ENCODE peak calls at places on chromosomes 5 and 9, in ten cellular contexts. W is ACHN; C is activated T-helper 1 cell treated with anti-CD3 and anti-CD28 coated beads, Interleukin-2, amount 50 U/mL, for 16 hours; R is HCEC 1CT; X is endodermal cell; P is iris pigment epithelial cell; E is stimulated activated CD8-positive, alpha-beta memory T cell treated with anti-CD3 and anti-CD28 coated beads, Interleukin-12 subunit alpha, Interleukin-12 subunit beta, amount 100 ng/mL, for 1 hour; F is HL-60; L is lower leg skin; D is heart left ventricle. H is an unnamed sample.
A peak's percentile ranks its signal among the peaks of the same experiment; 100 is the strongest.

GRCh38 chr9:61674465-61674864 is 484.6 kb downstream of the SPATA31A7 start:
- DNase-seq in W (no peak), C (no peak), R (no peak), X (no peak), P (no peak), E (no peak), F (no peak), L (no peak), D (no peak), H (no peak)

GRCh38 chr9:110007477-110008270 is 200.3 kb downstream of the C9orf152 start:
- DNase-seq in W (no peak), C (no peak), R (no peak), X (no peak), P (peak; percentile 31), E (no peak), F (no peak), L (no peak), D (no peak), H (no peak)

GRCh38 chr9:70466976-70467551 is 52.6 kb upstream of the KLF9 start:
- DNase-seq in W (no peak), C (no peak), R (peak; percentile 90), X (no peak), P (peak; percentile 94), E (no peak), F (peak; percentile 27), L (no peak), D (no peak), H (peak; percentile 77)

GRCh38 chr5:170451764-170452365 is 52.0 kb upstream of the KCNIP1 start:
- DNase-seq in W (no peak), C (no peak), R (peak; percentile 57), X (no peak), P (peak; percentile 78), E (no peak), F (peak; percentile 45), L (no peak), D (no peak), H (peak; percentile 69)

GRCh38 chr5:173825215-173825865 is 62.8 kb upstream of the CPEB4 start:
- DNase-seq in W (no peak), C (no peak), R (no peak), X (no peak), P (peak; percentile 45), E (no peak), F (no peak), L (no peak), D (no peak), H (peak; percentile 34)

GRCh38 chr5:27742805-27743204 is 704.4 kb upstream of the CDH9 start:
- DNase-seq in W (no peak), C (no peak), R (no peak), X (no peak), P (no peak), E (no peak), F (no peak), L (no peak), D (no peak), H (no peak)

GRCh38 chr5:95872333-95873268 is 50.1 kb upstream of the GLRX start:
- DNase-seq in W (no peak), C (no peak), R (no peak), X (no peak), P (no peak), E (no peak), F (no peak), L (no peak), D (no peak), H (no peak)

GRCh38 chr9:90964101-90965020 is 162.7 kb downstream of the SYK start:
- DNase-seq in W (no peak), C (no peak), R (no peak), X (peak; percentile 64), P (no peak), E (no peak), F (no peak), L (no peak), D (no peak), H (peak; percentile 19)

GRCh38 chr5:96880402-96881164 is 4.3 kb downstream of the ERAP2 start:
- DNase-seq in W (no peak), C (no peak), R (peak; percentile 88), X (no peak), P (peak; percentile 73), E (no peak), F (peak; percentile 34), L (no peak), D (no peak), H (peak; percentile 92)

GRCh38 chr9:89431930-89432725 is 65.8 kb downstream of the SEMA4D start:
- DNase-seq in W (no peak), C (no peak), R (no peak), X (no peak), P (no peak), E (no peak), F (no peak), L (no peak), D (no peak), H (no peak)

GRCh38 chr5:72618699-72619098 is 111.5 kb upstream of the ZNF366 start:
- DNase-seq in W (no peak), C (no peak), R (peak; percentile 80), X (no peak), P (peak; percentile 56), E (no peak), F (peak; percentile 7), L (no peak), D (no peak), H (peak; percentile 13)

GRCh38 chr5:154826-155225 is 36.5 kb upstream of the LRRC14B start:
- DNase-seq in W (no peak), C (no peak), R (no peak), X (no peak), P (no peak), E (no peak), F (no peak), L (no peak), D (no peak), H (no peak)

GRCh38 chr5:55027589-55027988 is 3.5 kb downstream of the GZMK start:
- DNase-seq in W (no peak), C (no peak), R (no peak), X (no peak), P (no peak), E (no peak), F (no peak), L (no peak), D (no peak), H (no peak)

GRCh38 chr9:87944687-87945086 is 26.9 kb downstream of the SPATA31C1 start:
- DNase-seq in W (no peak), C (no peak), R (no peak), X (no peak), P (no peak), E (no peak), F (no peak), L (no peak), D (no peak), H (no peak)

GRCh38 chr9:129669946-129670345 is 4.5 kb downstream of the PRRX2 start:
- DNase-seq in W (no peak), C (no peak), R (no peak), X (no peak), P (no peak), E (no peak), F (no peak), L (no peak), D (no peak), H (no peak)

GRCh38 chr5:14838396-14839319 is 32.9 kb downstream of the ANKH start:
- DNase-seq in W (no peak), C (no peak), R (no peak), X (no peak), P (no peak), E (no peak), F (no peak), L (no peak), D (no peak), H (no peak)

GRCh38 chr5:1007221-1007680 is 1.4 kb upstream of the NKD2 start:
- DNase-seq in W (no peak), C (no peak), R (no peak), X (peak; percentile 57), P (no peak), E (no peak), F (no peak), L (no peak), D (no peak), H (no peak)

GRCh38 chr5:37774912-37775483 is 64.8 kb downstream of the GDNF start:
- DNase-seq in W (peak; percentile 39), C (no peak), R (peak; percentile 23), X (peak; percentile 82), P (peak; percentile 59), E (no peak), F (no peak), L (no peak), D (no peak), H (peak; percentile 12)